ENCODE peak calls at places on chromosomes 5 and 9, in four cellular contexts. J is SW 1271, G is C1 segment of cervical spinal cord, C is neural progenitor cell. E is an unnamed sample.
A peak's percentile ranks its signal among the peaks of the same experiment; 100 is the strongest.

GRCh38 chr5:40240111-40240510 is 439.6 kb upstream of the PTGER4 start:
- DNase-seq in J (no peak), G (no peak), C (no peak), E (no peak)

GRCh38 chr9:93139365-93140182 is 5.5 kb upstream of the NINJ1 start:
- DNase-seq in J (no peak), G (no peak), C (no peak), E (no peak)

GRCh38 chr5:110150199-110150598 is 460.5 kb downstream of the MAN2A1 start:
- DNase-seq in J (no peak), G (no peak), C (no peak), E (no peak)

GRCh38 chr9:110207071-110207923 is 662 bp downstream of the C9orf152 start:
- DNase-seq in J (no peak), G (no peak), C (no peak), E (no peak)

GRCh38 chr9:89523948-89524347 is 26.0 kb upstream of the SEMA4D start:
- DNase-seq in J (no peak), G (no peak), C (no peak), E (no peak)

GRCh38 chr5:83467315-83468044 is 4.1 kb upstream of the VCAN start:
- DNase-seq in J (no peak), G (no peak), C (peak; percentile 18), E (no peak)

GRCh38 chr5:31823477-31823876 is 184.5 kb downstream of the PDZD2 start:
- DNase-seq in J (no peak), G (no peak), C (no peak), E (no peak)

GRCh38 chr5:60334281-60334713 is 365.7 kb downstream of the DEPDC1B start:
- DNase-seq in J (no peak), G (no peak), C (no peak), E (peak; percentile 47)

GRCh38 chr5:93100433-93100832 is 480.6 kb downstream of the NR2F1-AS1 start:
- DNase-seq in J (no peak), G (no peak), C (no peak), E (peak; percentile 49)

GRCh38 chr5:170479484-170479883 is 24.3 kb upstream of the KCNIP1 start:
- DNase-seq in J (no peak), G (no peak), C (no peak), E (no peak)

GRCh38 chr9:87675466-87675865 is 50.5 kb upstream of the CTSL start:
- DNase-seq in J (no peak), G (no peak), C (no peak), E (no peak)

GRCh38 chr9:117343416-117343815 is 71.4 kb downstream of the ASTN2 start:
- DNase-seq in J (no peak), G (no peak), C (no peak), E (no peak)

GRCh38 chr5:50808406-50808805 is 142.0 kb downstream of the PARP8 start:
- DNase-seq in J (no peak), G (no peak), C (no peak), E (no peak)

GRCh38 chr5:2507611-2508010 is 243.9 kb downstream of the IRX2 start:
- DNase-seq in J (no peak), G (no peak), C (no peak), E (no peak)

GRCh38 chr9:14030350-14030823 is 283.6 kb downstream of the NFIB start:
- DNase-seq in J (no peak), G (no peak), C (no peak), E (no peak)

GRCh38 chr5:53603009-53603687 is 42.7 kb downstream of the NDUFS4 start:
- DNase-seq in J (no peak), G (no peak), C (no peak), E (no peak)

GRCh38 chr9:126676685-126677143 is 63.0 kb downstream of the LMX1B start:
- DNase-seq in J (no peak), G (no peak), C (peak; percentile 96), E (no peak)

GRCh38 chr5:88452820-88453219 is 184.2 kb upstream of the TMEM161B start:
- DNase-seq in J (no peak), G (no peak), C (peak; percentile 27), E (no peak)